ENCODE peak calls at places on chromosomes 2 and 18, in seven cellular contexts. One of them, this sample, is unnamed.

GRCh38 chr2:118539290-118539689 is 308.2 kb downstream of the EN1 start:
- DNase-seq in suprapubic skin: no peak
- DNase-seq in K562: peak
- DNase-seq in sigmoid colon: no peak
- DNase-seq in spleen: no peak
- DNase-seq in HCT116: peak
- DNase-seq in HepG2: peak
- DNase-seq in this sample: no peak

GRCh38 chr2:85873679-85874078 is 15.1 kb downstream of the ST3GAL5 start:
- DNase-seq in HCT116: no peak
- DNase-seq in suprapubic skin: no peak
- DNase-seq in HepG2: no peak
- DNase-seq in K562: peak
- DNase-seq in spleen: no peak
- DNase-seq in sigmoid colon: no peak
- DNase-seq in this sample: no peak

GRCh38 chr2:120440521-120441350 is 94.8 kb downstream of the INHBB start:
- DNase-seq in spleen: peak
- DNase-seq in HCT116: no peak
- DNase-seq in sigmoid colon: peak
- DNase-seq in HepG2: no peak
- DNase-seq in suprapubic skin: no peak
- DNase-seq in K562: no peak
- DNase-seq in this sample: no peak

GRCh38 chr2:190698895-190699294 is 50.0 kb downstream of the NAB1 start:
- DNase-seq in sigmoid colon: no peak
- DNase-seq in suprapubic skin: no peak
- DNase-seq in HepG2: peak
- DNase-seq in K562: peak
- DNase-seq in spleen: no peak
- DNase-seq in HCT116: no peak
- DNase-seq in this sample: no peak

GRCh38 chr2:130183500-130184373 is 1.7 kb downstream of the MZT2B start:
- DNase-seq in HepG2: peak
- DNase-seq in K562: peak
- DNase-seq in spleen: peak
- DNase-seq in HCT116: no peak
- DNase-seq in suprapubic skin: no peak
- DNase-seq in sigmoid colon: peak
- DNase-seq in this sample: no peak

GRCh38 chr2:209471037-209471436 is 47.2 kb downstream of the MAP2 start:
- DNase-seq in suprapubic skin: no peak
- DNase-seq in spleen: no peak
- DNase-seq in HepG2: no peak
- DNase-seq in K562: no peak
- DNase-seq in sigmoid colon: no peak
- DNase-seq in HCT116: no peak
- DNase-seq in this sample: no peak

GRCh38 chr2:145692971-145693478 is 1173.1 kb upstream of the ZEB2 start:
- DNase-seq in sigmoid colon: no peak
- DNase-seq in K562: peak
- DNase-seq in suprapubic skin: no peak
- DNase-seq in HCT116: no peak
- DNase-seq in spleen: no peak
- DNase-seq in HepG2: peak
- DNase-seq in this sample: no peak

GRCh38 chr2:160813506-160813858 is 319.9 kb upstream of the RBMS1 start:
- DNase-seq in K562: no peak
- DNase-seq in HCT116: no peak
- DNase-seq in suprapubic skin: no peak
- DNase-seq in HepG2: no peak
- DNase-seq in spleen: no peak
- DNase-seq in sigmoid colon: peak
- DNase-seq in this sample: no peak

GRCh38 chr18:28411806-28412205 is 234.9 kb upstream of the CDH2 start:
- DNase-seq in HCT116: no peak
- DNase-seq in HepG2: no peak
- DNase-seq in spleen: no peak
- DNase-seq in sigmoid colon: no peak
- DNase-seq in K562: no peak
- DNase-seq in suprapubic skin: no peak
- DNase-seq in this sample: no peak

GRCh38 chr2:120847700-120848321 is 112.1 kb downstream of the GLI2 start:
- DNase-seq in HCT116: no peak
- DNase-seq in spleen: peak
- DNase-seq in HepG2: no peak
- DNase-seq in K562: no peak
- DNase-seq in sigmoid colon: peak
- DNase-seq in suprapubic skin: no peak
- DNase-seq in this sample: no peak

GRCh38 chr2:122737429-122738077 is 982.1 kb downstream of the TSN start:
- DNase-seq in spleen: no peak
- DNase-seq in suprapubic skin: no peak
- DNase-seq in K562: no peak
- DNase-seq in HepG2: no peak
- DNase-seq in sigmoid colon: no peak
- DNase-seq in HCT116: no peak
- DNase-seq in this sample: no peak

GRCh38 chr2:65158557-65158956 is 28.7 kb upstream of the RAB1A start:
- DNase-seq in HCT116: no peak
- DNase-seq in suprapubic skin: no peak
- DNase-seq in K562: no peak
- DNase-seq in spleen: no peak
- DNase-seq in HepG2: no peak
- DNase-seq in sigmoid colon: no peak
- DNase-seq in this sample: no peak

DNA sequence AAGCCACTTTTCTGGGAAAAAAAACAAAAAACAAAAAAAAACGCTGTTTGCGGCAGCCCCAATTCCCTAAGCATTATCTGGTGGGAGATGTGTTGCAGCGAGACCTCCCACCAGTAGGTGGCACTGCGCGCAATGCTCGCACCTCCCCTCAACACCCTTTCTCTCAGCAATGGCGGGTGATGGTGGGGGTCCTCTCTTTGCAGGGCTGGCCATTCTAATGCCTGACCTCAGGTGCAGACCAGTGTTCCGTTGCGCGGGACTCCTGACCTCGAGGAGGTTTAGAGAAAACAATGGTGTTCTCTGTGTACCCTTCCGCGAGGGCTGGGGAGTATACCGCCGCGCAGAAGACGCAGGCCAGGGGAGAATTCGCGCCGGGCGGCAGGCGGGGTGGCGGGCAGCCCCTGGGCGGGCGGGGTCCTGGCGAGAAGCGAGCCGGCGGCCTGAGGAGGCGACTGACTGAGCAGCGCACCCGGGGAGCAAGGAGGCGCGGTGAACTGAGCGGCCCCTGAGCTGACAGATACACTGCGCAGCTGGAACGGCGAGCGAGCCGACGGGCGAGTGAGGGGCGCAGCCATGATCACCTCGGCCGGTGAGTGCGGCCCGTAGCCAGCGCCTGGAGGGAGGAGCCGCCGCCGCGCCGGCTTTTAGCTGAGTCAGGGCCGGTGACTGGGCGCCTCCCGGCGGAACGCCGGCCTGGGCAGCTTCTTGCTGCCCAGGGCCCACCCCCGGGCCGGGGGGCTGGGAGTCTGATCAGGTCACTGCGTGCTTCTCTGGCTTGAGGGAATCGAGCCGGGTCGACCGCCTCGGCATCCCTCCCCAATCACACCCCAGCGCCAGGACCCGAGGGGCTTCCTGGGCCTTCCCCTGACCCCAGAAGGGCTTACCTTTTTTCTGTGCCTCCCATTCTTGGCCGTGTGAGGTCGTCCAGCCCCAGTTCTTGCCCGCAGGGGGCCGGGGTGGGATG is at the start of gene PSMD1:
- DNase-seq in sigmoid colon: peak
- DNase-seq in spleen: peak
- DNase-seq in HepG2: peak
- DNase-seq in HCT116: peak
- DNase-seq in K562: peak
- DNase-seq in suprapubic skin: peak
- DNase-seq in this sample: peak
- TF ChIP-seq POLR2A in sigmoid colon: peak
- TF ChIP-seq POLR2A in spleen: no peak
- TF ChIP-seq POLR2A in HepG2: no peak
- TF ChIP-seq POLR2A in HCT116: peak
- TF ChIP-seq POLR2A in K562: peak
- TF ChIP-seq POLR2A in suprapubic skin: no peak
- TF ChIP-seq POLR2A in this sample: peak

DNA sequence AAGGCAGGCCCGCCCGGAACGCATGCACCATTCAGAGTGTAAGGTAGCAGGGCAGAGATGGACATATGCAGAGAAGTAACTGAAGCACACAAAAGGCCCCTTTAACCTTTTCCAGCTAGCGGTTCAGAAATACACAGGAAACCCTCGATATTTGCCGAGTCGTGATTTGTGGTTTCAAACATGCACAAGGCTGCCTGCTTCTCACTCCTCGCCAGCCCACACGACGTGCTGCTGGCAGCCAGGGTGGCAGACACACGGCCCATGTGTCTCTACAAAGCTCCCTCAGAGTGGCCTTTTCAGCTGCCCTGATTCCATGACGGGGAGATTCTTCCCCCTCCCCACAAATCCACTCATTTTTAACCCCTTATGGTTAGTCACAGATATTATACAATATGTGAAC is 23.6 kb downstream of the ZBTB7C start:
- DNase-seq in spleen: no peak
- DNase-seq in suprapubic skin: no peak
- DNase-seq in K562: no peak
- DNase-seq in sigmoid colon: no peak
- DNase-seq in HCT116: no peak
- DNase-seq in HepG2: no peak
- DNase-seq in this sample: no peak
- TF ChIP-seq POLR2AphosphoS5 in spleen: no peak
- TF ChIP-seq POLR2AphosphoS5 in suprapubic skin: no peak
- TF ChIP-seq POLR2AphosphoS5 in K562: no peak
- TF ChIP-seq POLR2AphosphoS5 in sigmoid colon: no peak
- TF ChIP-seq POLR2AphosphoS5 in HCT116: no peak
- TF ChIP-seq POLR2AphosphoS5 in HepG2: no peak
- TF ChIP-seq POLR2AphosphoS5 in this sample: no peak

DNA sequence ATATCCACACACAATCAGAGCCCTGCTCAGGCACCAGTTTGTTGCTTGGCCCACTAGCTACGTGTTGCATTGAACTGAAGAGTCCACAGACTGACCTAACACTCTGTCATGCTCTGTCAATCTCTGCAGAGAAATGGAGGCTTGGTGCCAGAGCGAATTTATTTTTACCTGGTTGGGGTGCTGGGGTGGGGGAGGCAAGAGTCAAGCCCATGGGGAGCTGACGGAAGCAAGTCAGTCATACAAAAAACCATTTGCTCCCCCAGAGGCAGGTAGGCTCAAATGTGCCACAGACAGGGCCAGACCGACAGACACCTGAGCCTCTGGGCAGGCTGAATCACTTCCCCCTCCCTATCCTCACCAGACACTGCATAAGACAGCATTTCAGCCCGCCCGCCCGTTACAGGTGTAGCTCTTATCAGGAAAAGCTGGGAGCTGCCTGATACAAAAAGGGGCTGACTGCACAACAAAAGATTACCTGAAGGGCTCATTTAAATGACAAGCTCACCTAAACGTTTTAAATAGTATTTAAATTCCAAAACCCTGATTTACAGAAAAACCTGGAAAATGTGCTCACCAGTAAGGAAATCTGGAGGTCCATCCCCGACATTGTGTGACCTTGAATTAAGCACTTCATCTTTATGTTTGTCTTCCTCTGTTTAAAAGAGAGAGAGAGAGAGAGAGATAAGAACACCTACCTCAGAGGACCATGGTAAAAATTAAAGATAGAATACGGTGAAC is 2.1 kb upstream of the PCBP1 start:
- DNase-seq in suprapubic skin: no peak
- DNase-seq in K562: peak
- DNase-seq in HepG2: no peak
- DNase-seq in spleen: peak
- DNase-seq in HCT116: peak
- DNase-seq in sigmoid colon: peak
- DNase-seq in this sample: no peak
- TF ChIP-seq POLR2A in suprapubic skin: no peak
- TF ChIP-seq POLR2A in K562: no peak
- TF ChIP-seq POLR2A in HepG2: no peak
- TF ChIP-seq POLR2A in spleen: no peak
- TF ChIP-seq POLR2A in HCT116: peak
- TF ChIP-seq POLR2A in sigmoid colon: no peak
- TF ChIP-seq POLR2A in this sample: peak

GRCh38 chr2:71833855-71834554 is 313.7 kb downstream of the CYP26B1 start:
- DNase-seq in spleen: no peak
- DNase-seq in sigmoid colon: peak
- DNase-seq in HCT116: no peak
- DNase-seq in K562: no peak
- DNase-seq in HepG2: no peak
- DNase-seq in suprapubic skin: peak
- DNase-seq in this sample: no peak
- TF ChIP-seq POLR2AphosphoS5 in spleen: peak
- TF ChIP-seq POLR2AphosphoS5 in sigmoid colon: peak
- TF ChIP-seq POLR2AphosphoS5 in HCT116: no peak
- TF ChIP-seq POLR2AphosphoS5 in K562: no peak
- TF ChIP-seq POLR2AphosphoS5 in HepG2: no peak
- TF ChIP-seq POLR2AphosphoS5 in suprapubic skin: peak
- TF ChIP-seq POLR2AphosphoS5 in this sample: no peak

GRCh38 chr2:213147550-213147949 is 3.9 kb downstream of the IKZF2 start:
- DNase-seq in K562: no peak
- DNase-seq in sigmoid colon: no peak
- DNase-seq in HepG2: no peak
- DNase-seq in spleen: no peak
- DNase-seq in suprapubic skin: no peak
- DNase-seq in HCT116: no peak
- DNase-seq in this sample: no peak
- TF ChIP-seq POLR2A in K562: no peak
- TF ChIP-seq POLR2A in sigmoid colon: no peak
- TF ChIP-seq POLR2A in HepG2: no peak
- TF ChIP-seq POLR2A in spleen: no peak
- TF ChIP-seq POLR2A in suprapubic skin: no peak
- TF ChIP-seq POLR2A in HCT116: no peak
- TF ChIP-seq POLR2A in this sample: no peak

DNA sequence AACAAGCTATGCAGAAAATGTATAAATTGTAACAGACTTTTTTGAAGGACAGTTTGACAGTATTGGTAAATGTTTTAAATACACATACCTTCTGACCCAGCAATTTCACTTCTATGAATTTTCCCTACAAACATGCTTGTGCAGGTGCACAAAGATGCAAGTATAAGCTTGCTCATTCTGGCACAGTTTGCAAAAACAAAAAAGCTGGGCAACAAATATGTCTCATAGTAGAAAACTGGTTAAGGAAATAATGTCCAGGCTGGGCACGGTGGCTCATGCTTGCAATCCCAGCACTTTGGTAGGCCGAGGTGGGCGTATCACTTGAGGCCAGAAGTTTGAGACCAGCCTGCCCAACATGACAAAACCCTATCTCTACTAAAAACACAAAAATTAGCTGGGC is 96.9 kb upstream of the NEDD4L start:
- DNase-seq in sigmoid colon: no peak
- DNase-seq in suprapubic skin: no peak
- DNase-seq in K562: no peak
- DNase-seq in spleen: no peak
- DNase-seq in HepG2: no peak
- DNase-seq in HCT116: no peak
- DNase-seq in this sample: no peak
- TF ChIP-seq POLR2AphosphoS5 in sigmoid colon: no peak
- TF ChIP-seq POLR2AphosphoS5 in suprapubic skin: no peak
- TF ChIP-seq POLR2AphosphoS5 in K562: no peak
- TF ChIP-seq POLR2AphosphoS5 in spleen: no peak
- TF ChIP-seq POLR2AphosphoS5 in HepG2: no peak
- TF ChIP-seq POLR2AphosphoS5 in HCT116: no peak
- TF ChIP-seq POLR2AphosphoS5 in this sample: no peak

This sample was measured in GM12892.